ENCODE peak calls at places on chromosomes 2 and 18, in four cellular contexts. V is endodermal cell, K is tibial nerve, E is heart left ventricle. L is an unnamed sample.

GRCh38 chr2:160407393-160408204 is 86.0 kb downstream of the RBMS1 start:
- DNase-seq in K (no peak), V (peak; percentile 84), E (peak; percentile 74), L (peak; percentile 51)

GRCh38 chr18:70385474-70385873 is 96.6 kb downstream of the SOCS6 start:
- DNase-seq in E (no peak), V (no peak), K (no peak), L (peak; percentile 12)

GRCh38 chr2:219058541-219059374 is 2.0 kb downstream of the IHH start:
- DNase-seq in K (no peak), V (peak; percentile 82), E (peak; percentile 29), L (no peak)

GRCh38 chr2:3774336-3774735 is 71.0 kb downstream of the DCDC2C start:
- DNase-seq in E (no peak), K (no peak), V (peak; percentile 32), L (no peak)

GRCh38 chr2:160207804-160208661 is 8.0 kb upstream of the ITGB6 start:
- DNase-seq in E (peak; percentile 46), V (peak; percentile 69), K (peak; percentile 34), L (peak; percentile 32)

GRCh38 chr2:9885036-9885684 is 41.9 kb downstream of the TAF1B start:
- DNase-seq in K (no peak), E (no peak), V (no peak), L (no peak)

GRCh38 chr2:38533180-38533579 is 69.5 kb downstream of the HNRNPLL start:
- DNase-seq in V (no peak), K (no peak), E (no peak), L (no peak)

GRCh38 chr18:78607784-78608183 is 371.8 kb upstream of the SALL3 start:
- DNase-seq in E (no peak), K (no peak), V (peak; percentile 35), L (no peak)

GRCh38 chr2:181546086-181546485 is 88.9 kb downstream of the ITGA4 start:
- DNase-seq in K (no peak), V (no peak), E (no peak), L (no peak)

GRCh38 chr2:119490106-119490505 is 34.2 kb downstream of the SCTR start:
- DNase-seq in V (no peak), E (no peak), K (no peak), L (no peak)

GRCh38 chr2:196176142-196176738 is 4.9 kb upstream of the STK17B start:
- DNase-seq in V (no peak), K (no peak), E (no peak), L (no peak)

GRCh38 chr2:40658917-40659316 is 207.0 kb upstream of the SLC8A1 start:
- DNase-seq in V (peak; percentile 77), E (no peak), K (no peak), L (no peak)

GRCh38 chr18:61531182-61531581 is 198.0 kb downstream of the CDH20 start:
- DNase-seq in E (no peak), K (no peak), V (no peak), L (peak; percentile 69)

GRCh38 chr18:36534154-36534688 is 236.7 kb downstream of the FHOD3 start:
- DNase-seq in V (no peak), K (no peak), E (no peak), L (no peak)

GRCh38 chr18:75408554-75409506 is 18.7 kb downstream of the SMIM21 start:
- DNase-seq in E (no peak), V (no peak), K (no peak), L (no peak)

GRCh38 chr2:187338679-187339121 is 109.4 kb downstream of the CALCRL start:
- DNase-seq in V (peak; percentile 51), K (no peak), E (no peak), L (peak; percentile 3)

GRCh38 chr2:1808921-1809551 is 64.7 kb upstream of the PXDN start:
- DNase-seq in V (no peak), E (no peak), K (no peak), L (no peak)

GRCh38 chr18:48983793-48984437 is 33.1 kb upstream of the SMAD7 start:
- DNase-seq in V (peak; percentile 55), K (no peak), E (no peak), L (peak; percentile 72)

GRCh38 chr2:66684289-66684688 is 249.4 kb downstream of the MEIS1 start:
- DNase-seq in K (no peak), V (no peak), E (no peak), L (no peak)

GRCh38 chr18:10588975-10589374 is 63.1 kb downstream of the NAPG start:
- DNase-seq in E (no peak), K (no peak), V (no peak), L (peak; percentile 34)

GRCh38 chr2:161975062-161975812 is 98.8 kb downstream of the DPP4 start:
- DNase-seq in V (no peak), E (no peak), K (no peak), L (no peak)

GRCh38 chr18:9113468-9114149 is 11.1 kb downstream of the NDUFV2 start:
- DNase-seq in E (no peak), V (no peak), K (no peak), L (no peak)

GRCh38 chr2:186687774-186688173 is 6.1 kb upstream of the FAM171B start:
- DNase-seq in E (no peak), K (no peak), V (no peak), L (no peak)

GRCh38 chr2:4214444-4215295 is 511.3 kb downstream of the DCDC2C start:
- DNase-seq in K (no peak), E (no peak), V (no peak), L (no peak)

GRCh38 chr2:9617296-9617695 is 13.5 kb downstream of the YWHAQ start:
- DNase-seq in V (no peak), E (no peak), K (no peak), L (no peak)

GRCh38 chr18:35027206-35027605 is 14.0 kb upstream of the MAPRE2 start:
- DNase-seq in K (no peak), V (no peak), E (no peak), L (no peak)

GRCh38 chr18:75496151-75496550 is 68.6 kb upstream of the SMIM21 start:
- DNase-seq in K (no peak), E (no peak), V (no peak), L (no peak)

GRCh38 chr2:163191372-163191771 is 352.8 kb upstream of the KCNH7 start:
- DNase-seq in V (no peak), E (no peak), K (no peak), L (peak; percentile 9)

GRCh38 chr2:202172439-202173191 is 65.8 kb downstream of the SUMO1 start:
- DNase-seq in K (no peak), V (no peak), E (no peak), L (no peak)

GRCh38 chr2:71792926-71793761 is 339.8 kb downstream of the DYSF start:
- DNase-seq in E (no peak), V (no peak), K (no peak), L (no peak)

GRCh38 chr2:43333656-43334144 is 107.3 kb upstream of the ZFP36L2 start:
- DNase-seq in K (no peak), V (no peak), E (peak; percentile 56), L (no peak)

GRCh38 chr2:109069430-109070194 is 59.4 kb upstream of the SH3RF3 start:
- DNase-seq in V (peak; percentile 79), K (no peak), E (no peak), L (no peak)

GRCh38 chr2:210022824-210023223 is 20.4 kb downstream of the RPE start:
- DNase-seq in V (no peak), K (no peak), E (no peak), L (no peak)

GRCh38 chr2:133667085-133667484 is 98.8 kb upstream of the NCKAP5 start:
- DNase-seq in E (no peak), K (no peak), V (no peak), L (no peak)

GRCh38 chr18:43931439-43931838 is 654.1 kb upstream of the SYT4 start:
- DNase-seq in K (no peak), V (no peak), E (no peak), L (no peak)

GRCh38 chr2:237707859-237708398 is 80.5 kb downstream of the LRRFIP1 start:
- DNase-seq in K (no peak), V (no peak), E (no peak), L (no peak)

GRCh38 chr2:197504512-197504911 is 4.3 kb downstream of the HSPE1 start:
- DNase-seq in E (no peak), V (no peak), K (no peak), L (no peak)

GRCh38 chr2:73284296-73285161 is at the start of gene FBXO41:
- DNase-seq in V (peak; percentile 88), E (no peak), K (no peak), L (peak; percentile 67)

GRCh38 chr2:73283545-73284295 is 558 bp downstream of the FBXO41 start:
- DNase-seq in V (peak; percentile 79), E (no peak), K (no peak), L (no peak)

GRCh38 chr2:73281244-73281643 is 3.0 kb downstream of the FBXO41 start:
- DNase-seq in E (no peak), V (no peak), K (no peak), L (no peak)

GRCh38 chr2:73285162-73285739 is 973 bp upstream of the FBXO41 start:
- DNase-seq in K (no peak), V (no peak), E (no peak), L (no peak)

DNA sequence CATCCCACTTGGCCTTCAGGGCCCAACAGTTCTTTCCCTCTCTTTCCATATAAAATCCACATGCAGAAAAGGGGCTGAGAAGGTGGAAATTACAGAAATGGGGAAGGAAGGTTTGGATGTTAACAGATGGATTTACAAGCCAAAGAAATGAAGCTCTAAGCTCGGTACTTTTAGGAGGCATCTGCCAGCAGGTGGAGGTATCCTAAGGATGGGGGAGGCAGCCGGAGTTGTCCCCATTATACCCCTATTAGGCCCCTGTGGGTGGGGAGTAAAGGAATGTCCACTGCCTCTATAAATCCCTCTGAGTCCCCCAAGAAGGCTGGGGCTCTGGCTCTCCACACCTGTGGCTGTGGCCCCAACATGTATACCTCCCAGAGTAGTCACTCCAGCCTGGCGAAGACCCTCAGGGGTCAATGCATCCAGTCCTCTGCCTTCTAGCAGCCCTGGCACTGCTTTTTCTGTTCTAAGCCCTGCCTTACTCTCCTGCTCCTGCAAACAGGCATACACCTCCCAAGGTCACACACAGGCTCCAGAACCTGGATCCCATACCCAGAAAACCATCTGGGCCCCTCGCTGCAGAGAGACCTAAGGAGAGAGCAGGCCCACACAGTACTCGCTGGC is 1.2 kb downstream of the FBXO41 start:
- DNase-seq in K (no peak), V (no peak), E (no peak), L (no peak)
- H3K4me3 ChIP-seq in K (no peak overlapping the region), V (peak overlapping the region; percentile 80), E (no peak overlapping the region), L (peak overlapping the region; percentile 56)

GRCh38 chr2:16656087-16656486 is 9.5 kb downstream of the CYRIA start:
- DNase-seq in V (peak; percentile 22), K (no peak), E (no peak), L (no peak)
- H3K4me1 ChIP-seq in V (no peaks in the 10 kb centered on the region), K (peaks cover 9% of the 10 kb centered on the region), E (no peaks in the 10 kb centered on the region), L (no peaks in the 10 kb centered on the region)

DNA sequence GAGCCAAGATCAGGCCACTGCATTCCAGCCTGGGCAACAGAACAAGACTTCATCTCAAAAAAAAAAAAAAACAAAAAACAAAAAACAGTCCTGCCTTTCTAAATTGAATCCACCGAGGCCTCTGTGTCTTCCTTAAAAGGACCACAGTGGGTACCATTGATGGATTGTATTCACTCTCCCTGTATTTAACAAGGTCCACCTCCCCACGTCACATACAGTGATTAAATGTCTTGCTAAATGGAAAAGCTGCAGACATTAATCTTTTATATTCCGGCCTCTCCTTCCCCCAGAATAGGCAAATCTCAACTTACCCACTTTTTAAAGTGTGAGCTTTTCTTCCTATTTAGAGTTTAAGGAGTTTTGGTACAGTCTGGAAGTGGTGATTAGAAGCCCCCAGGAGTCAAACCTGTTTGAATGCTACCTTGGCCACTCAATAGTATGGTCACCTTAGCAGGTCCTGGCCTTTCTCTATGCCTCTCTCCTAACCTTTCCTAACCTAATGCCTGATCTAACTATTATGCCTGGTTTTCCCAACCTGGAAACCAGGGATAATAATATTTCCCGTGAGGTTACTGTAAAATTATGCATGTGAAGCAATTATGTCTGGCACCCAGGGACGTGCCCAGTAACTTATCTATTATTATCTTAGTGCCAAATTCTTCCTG is 3.3 kb downstream of the NFE2L2 start:
- DNase-seq in K (no peak), V (no peak), E (no peak), L (no peak)
- TF ChIP-seq CTCF in K (no peak), V (no peak), E (no peak), L (no peak)

GRCh38 chr2:157246212-157247067 is 11.1 kb upstream of the GALNT5 start:
- DNase-seq in E (no peak), K (no peak), V (peak; percentile 73), L (no peak)
- H3K4me3 ChIP-seq in E (no peak overlapping the region), K (no peak overlapping the region), V (no peak overlapping the region), L (no peak overlapping the region)